ENCODE peak calls at places on chromosomes 7 and 10, in eight cellular contexts. B is heart right ventricle; M is non-pigmented ciliary epithelial cell; D is GM13977; P is skeletal muscle cell; W is activated CD4-positive, alpha-beta T cell treated with anti-CD3 and anti-CD28 coated beads for 24 hours; I is stimulated activated CD8-positive, alpha-beta memory T cell treated with anti-CD3 and anti-CD28 coated beads, Interleukin-15, amount 100 ng/mL, for 4 hours; U is NCI-H460. C is an unnamed sample.

GRCh38 chr10:38032881-38033280 is 22.4 kb downstream of the ZNF33A start:
- DNase-seq in B (peak), M (no peak), D (no peak), P (no peak), W (no peak), I (no peak), U (no peak), C (no peak)

GRCh38 chr10:80583681-80584080 is 46.0 kb downstream of the SH2D4B start:
- DNase-seq in B (no peak), M (no peak), D (no peak), P (no peak), W (no peak), I (no peak), U (no peak), C (no peak)

GRCh38 chr10:58322072-58322834 is 12.6 kb upstream of the UBE2D1 start:
- DNase-seq in B (no peak), M (no peak), D (no peak), P (no peak), W (no peak), I (no peak), U (no peak), C (no peak)

GRCh38 chr7:117446220-117446815 is 19.0 kb upstream of the ASZ1 start:
- DNase-seq in B (no peak), M (no peak), D (no peak), P (no peak), W (no peak), I (no peak), U (no peak), C (no peak)

GRCh38 chr7:100444311-100445278 is 8.3 kb upstream of the PPP1R35 start:
- DNase-seq in B (peak), M (no peak), D (no peak), P (peak), W (no peak), I (no peak), U (no peak), C (no peak)

GRCh38 chr7:121832347-121832746 is 40.6 kb upstream of the PTPRZ1 start:
- DNase-seq in B (no peak), M (no peak), D (no peak), P (no peak), W (no peak), I (no peak), U (no peak), C (no peak)

GRCh38 chr7:14806886-14807285 is 95.7 kb downstream of the DGKB start:
- DNase-seq in B (no peak), M (no peak), D (no peak), P (no peak), W (no peak), I (no peak), U (no peak), C (no peak)

GRCh38 chr7:103857435-103857834 is 132.0 kb downstream of the RELN start:
- DNase-seq in B (no peak), M (no peak), D (no peak), P (no peak), W (no peak), I (no peak), U (no peak), C (no peak)

GRCh38 chr10:47379901-47380300 is 4.2 kb downstream of the ZNF488 start:
- DNase-seq in B (no peak), M (no peak), D (no peak), P (no peak), W (no peak), I (no peak), U (no peak), C (no peak)

GRCh38 chr7:86313842-86314241 is 329.9 kb upstream of the GRM3 start:
- DNase-seq in B (no peak), M (no peak), D (no peak), P (no peak), W (no peak), I (no peak), U (no peak), C (no peak)

GRCh38 chr7:139798221-139798620 is 20.4 kb upstream of the HIPK2 start:
- DNase-seq in B (no peak), M (no peak), D (peak), P (no peak), W (no peak), I (no peak), U (no peak), C (no peak)

GRCh38 chr10:15997313-15997712 is 137.0 kb upstream of the MINDY3 start:
- DNase-seq in B (no peak), M (no peak), D (no peak), P (no peak), W (no peak), I (no peak), U (no peak), C (no peak)

GRCh38 chr7:15168489-15168888 is 265.9 kb upstream of the DGKB start:
- DNase-seq in B (no peak), M (no peak), D (no peak), P (no peak), W (no peak), I (no peak), U (no peak), C (no peak)

GRCh38 chr10:8499752-8500390 is 445.4 kb downstream of the GATA3 start:
- DNase-seq in B (no peak), M (no peak), D (no peak), P (no peak), W (no peak), I (no peak), U (no peak), C (no peak)

GRCh38 chr10:50937230-50937907 is 51.9 kb upstream of the A1CF start:
- DNase-seq in B (no peak), M (no peak), D (no peak), P (peak), W (no peak), I (no peak), U (peak), C (no peak)

GRCh38 chr10:420154-421121 is 269.0 kb downstream of the DIP2C start:
- DNase-seq in B (no peak), M (no peak), D (no peak), P (no peak), W (no peak), I (no peak), U (no peak), C (no peak)

GRCh38 chr7:18541189-18541870 is 45.8 kb downstream of the HDAC9 start:
- DNase-seq in B (peak), M (no peak), D (no peak), P (no peak), W (no peak), I (no peak), U (no peak), C (peak)

GRCh38 chr10:87864497-87865059 is 1.2 kb downstream of the PTEN start:
- DNase-seq in B (no peak), M (no peak), D (no peak), P (no peak), W (no peak), I (no peak), U (no peak), C (no peak)

GRCh38 chr10:117980216-117980615 is 66.5 kb downstream of the RAB11FIP2 start:
- DNase-seq in B (no peak), M (peak), D (no peak), P (peak), W (no peak), I (no peak), U (peak), C (peak)

GRCh38 chr7:122675011-122675410 is 23.9 kb downstream of the RNF133 start:
- DNase-seq in B (no peak), M (no peak), D (no peak), P (no peak), W (no peak), I (no peak), U (no peak), C (no peak)

GRCh38 chr7:135670179-135670578 is 7.9 kb downstream of the STMP1 start:
- DNase-seq in B (no peak), M (no peak), D (no peak), P (no peak), W (no peak), I (no peak), U (no peak), C (no peak)

GRCh38 chr7:55028011-55028410 is 9.2 kb downstream of the EGFR start:
- DNase-seq in B (no peak), M (no peak), D (no peak), P (no peak), W (no peak), I (no peak), U (no peak), C (no peak)

GRCh38 chr10:75110006-75110632 is 1.3 kb upstream of the SAMD8 start:
- DNase-seq in B (peak), M (no peak), D (no peak), P (no peak), W (no peak), I (no peak), U (no peak), C (no peak)

GRCh38 chr7:135320277-135320676 is 86.6 kb downstream of the STRA8 start:
- DNase-seq in B (peak), M (peak), D (no peak), P (peak), W (no peak), I (no peak), U (no peak), C (peak)

GRCh38 chr7:69104023-69104422 is 494.3 kb upstream of the AUTS2 start:
- DNase-seq in B (no peak), M (no peak), D (no peak), P (no peak), W (no peak), I (no peak), U (no peak), C (no peak)

GRCh38 chr7:95205821-95206220 is 118.5 kb downstream of the PON1 start:
- DNase-seq in B (no peak), M (peak), D (no peak), P (peak), W (no peak), I (no peak), U (no peak), C (no peak)

GRCh38 chr7:28024786-28025334 is 155.7 kb downstream of the JAZF1 start:
- DNase-seq in B (no peak), M (no peak), D (no peak), P (no peak), W (no peak), I (no peak), U (no peak), C (no peak)

GRCh38 chr7:54559401-54559800 is 17.2 kb downstream of the VSTM2A start:
- DNase-seq in B (no peak), M (no peak), D (no peak), P (no peak), W (no peak), I (no peak), U (no peak), C (no peak)

GRCh38 chr7:47720141-47720906 is 138.4 kb upstream of the TNS3 start:
- DNase-seq in B (peak), M (peak), D (peak), P (peak), W (no peak), I (no peak), U (no peak), C (no peak)

GRCh38 chr7:114409750-114410149 is 4.9 kb upstream of the FOXP2 start:
- DNase-seq in B (no peak), M (no peak), D (no peak), P (no peak), W (no peak), I (no peak), U (no peak), C (no peak)

GRCh38 chr10:23643396-23643795 is 204.5 kb downstream of the OTUD1 start:
- DNase-seq in B (peak), M (no peak), D (no peak), P (no peak), W (no peak), I (no peak), U (no peak), C (no peak)

GRCh38 chr7:129376778-129377700 is 57.2 kb upstream of the STRIP2 start:
- DNase-seq in B (no peak), M (no peak), D (peak), P (peak), W (no peak), I (no peak), U (no peak), C (no peak)

GRCh38 chr7:1854521-1855395 is 184.7 kb downstream of the ELFN1 start:
- DNase-seq in B (no peak), M (no peak), D (no peak), P (no peak), W (no peak), I (no peak), U (no peak), C (no peak)

GRCh38 chr10:131795761-131796160 is 105.0 kb upstream of the PPP2R2D start:
- DNase-seq in B (no peak), M (no peak), D (no peak), P (no peak), W (no peak), I (no peak), U (no peak), C (no peak)

GRCh38 chr10:80202934-80203834 is 2.2 kb downstream of the ANXA11 start:
- DNase-seq in B (peak), M (peak), D (peak), P (peak), W (no peak), I (no peak), U (peak), C (peak)

C was measured in AG04449.